ENCODE peak calls at places on chromosomes 12 and 14, in six cellular contexts. W is adipocyte; S is activated naive CD8-positive, alpha-beta T cell treated with anti-CD3 and anti-CD28 coated beads, Interleukin-2, amount 50 U/mL, for 16 hours; P is trophoblast cell; L is naive thymus-derived CD8-positive, alpha-beta T cell; C is kidney tubule cell. T is an unnamed sample.
A peak's percentile ranks its signal among the peaks of the same experiment; 100 is the strongest.

GRCh38 chr12:4270670-4271432 is 2.7 kb upstream of the CCND2 start:
- DNase-seq in W (peak; percentile 10), P (peak; percentile 6), L (no peak), C (no peak), S (no peak), T (no peak)

GRCh38 chr12:3745152-3745551 is 7.8 kb downstream of the CRACR2A start:
- DNase-seq in W (no peak), C (no peak), P (no peak), L (no peak), S (no peak), T (no peak)

GRCh38 chr12:47946413-47947107 is 16.8 kb upstream of the TMEM106C start:
- DNase-seq in W (peak; percentile 20), C (peak; percentile 62), P (no peak), S (no peak), L (no peak), T (peak; percentile 9)

GRCh38 chr12:85531345-85531744 is 251.3 kb downstream of the ALX1 start:
- DNase-seq in P (no peak), W (no peak), L (no peak), S (no peak), C (no peak), T (no peak)

GRCh38 chr12:46675736-46676135 is 150.1 kb downstream of the SLC38A4 start:
- DNase-seq in S (no peak), C (peak; percentile 55), P (peak; percentile 79), L (no peak), W (peak; percentile 65), T (peak; percentile 12)

GRCh38 chr12:100724071-100724470 is 70.5 kb upstream of the ANO4 start:
- DNase-seq in L (no peak), C (no peak), P (no peak), S (no peak), W (no peak), T (no peak)

GRCh38 chr12:12016284-12017100 is 54.2 kb upstream of the BCL2L14 start:
- DNase-seq in C (no peak), W (peak; percentile 8), P (no peak), S (no peak), L (no peak), T (peak; percentile 18)

GRCh38 chr12:64685076-64685475 is 74.1 kb downstream of the GNS start:
- DNase-seq in C (no peak), P (peak; percentile 58), S (no peak), L (peak; percentile 15), W (no peak), T (no peak)

GRCh38 chr12:123997033-123997822 is 24.2 kb downstream of the ZNF664 start:
- DNase-seq in P (no peak), S (no peak), C (no peak), W (no peak), L (no peak), T (no peak)

GRCh38 chr12:107091989-107092641 is 1.2 kb downstream of the CRY1 start:
- DNase-seq in P (peak; percentile 94), S (no peak), C (peak; percentile 97), L (peak; percentile 10), W (peak; percentile 97), T (peak; percentile 91)

GRCh38 chr12:49580572-49581535 is 12.9 kb upstream of the MCRS1 start:
- DNase-seq in P (peak; percentile 82), S (no peak), W (peak; percentile 92), L (peak; percentile 37), C (peak; percentile 92), T (peak; percentile 53)

GRCh38 chr12:2053675-2054070 is 886 bp downstream of the CACNA1C start:
- DNase-seq in W (peak; percentile 77), L (no peak), S (no peak), C (no peak), P (no peak), T (no peak)

GRCh38 chr14:61540931-61541330 is 154.4 kb upstream of the HIF1A start:
- DNase-seq in L (no peak), W (no peak), S (no peak), P (no peak), C (no peak), T (no peak)

GRCh38 chr12:120223458-120224303 is 22.8 kb upstream of the RPLP0 start:
- DNase-seq in S (no peak), L (no peak), C (peak; percentile 50), P (no peak), W (no peak), T (no peak)

GRCh38 chr12:108326254-108326750 is 12.8 kb downstream of the CMKLR1 start:
- DNase-seq in W (no peak), C (no peak), P (no peak), L (no peak), S (no peak), T (no peak)

GRCh38 chr12:132501189-132501940 is 11.4 kb downstream of the FBRSL1 start:
- DNase-seq in S (no peak), L (no peak), W (no peak), P (no peak), C (no peak), T (no peak)

GRCh38 chr12:108620236-108620879 is 13.3 kb downstream of the SELPLG start:
- DNase-seq in L (no peak), S (no peak), C (no peak), W (peak; percentile 75), P (peak; percentile 69), T (no peak)

GRCh38 chr12:112381421-112381897 is 772 bp downstream of the HECTD4 start:
- DNase-seq in L (peak; percentile 7), P (peak; percentile 88), S (no peak), C (peak; percentile 38), W (peak; percentile 47), T (no peak)

GRCh38 chr12:61291647-61292046 is 968.6 kb upstream of the USP15 start:
- DNase-seq in C (no peak), L (no peak), S (no peak), P (no peak), W (no peak), T (no peak)

GRCh38 chr14:64391986-64392385 is 3.8 kb downstream of the MTHFD1 start:
- DNase-seq in C (no peak), L (no peak), W (no peak), S (no peak), P (no peak), T (no peak)

GRCh38 chr12:91858186-91858585 is 287.5 kb downstream of the BTG1 start:
- DNase-seq in S (no peak), W (no peak), L (no peak), P (no peak), C (peak; percentile 76), T (no peak)

GRCh38 chr12:67519824-67520433 is 128.6 kb upstream of the DYRK2 start:
- DNase-seq in L (no peak), S (no peak), C (no peak), W (no peak), P (peak; percentile 53), T (no peak)

GRCh38 chr12:125023065-125023464 is 29.6 kb downstream of the BRI3BP start:
- DNase-seq in P (no peak), C (no peak), S (no peak), L (no peak), W (no peak), T (no peak)

GRCh38 chr12:54941659-54942058 is 42.9 kb downstream of the TESPA1 start:
- DNase-seq in W (no peak), C (no peak), S (no peak), L (no peak), P (no peak), T (no peak)

GRCh38 chr12:66065146-66065545 is 65.4 kb downstream of the LLPH start:
- DNase-seq in W (peak; percentile 74), C (no peak), S (no peak), P (no peak), L (no peak), T (no peak)

GRCh38 chr14:33335366-33335765 is 396.7 kb downstream of the NPAS3 start:
- DNase-seq in C (no peak), L (no peak), W (peak; percentile 2), P (peak; percentile 45), S (no peak), T (peak; percentile 47)

GRCh38 chr12:109678732-109679131 is 34.9 kb upstream of the FAM222A start:
- DNase-seq in C (no peak), S (no peak), L (no peak), W (no peak), P (peak; percentile 1), T (no peak)

GRCh38 chr14:30608533-30609006 is 13.5 kb upstream of the SCFD1 start:
- DNase-seq in C (peak; percentile 89), P (peak; percentile 20), S (no peak), W (peak; percentile 28), L (no peak), T (peak; percentile 48)

GRCh38 chr12:47651368-47652254 is 54.2 kb downstream of the RPAP3 start:
- DNase-seq in C (peak; percentile 70), S (peak; percentile 6), P (peak; percentile 51), L (peak; percentile 28), W (peak; percentile 72), T (peak; percentile 35)

GRCh38 chr14:64556526-64556925 is 6.8 kb downstream of the PPP1R36 start:
- DNase-seq in W (peak; percentile 77), P (peak; percentile 78), S (no peak), C (no peak), L (no peak), T (peak; percentile 71)

GRCh38 chr14:24113801-24114535 is 609 bp upstream of the DCAF11 start:
- DNase-seq in L (peak; percentile 65), S (peak; percentile 41), W (peak; percentile 93), P (peak; percentile 89), C (peak; percentile 94), T (peak; percentile 88)

GRCh38 chr12:43118881-43119280 is 433.1 kb downstream of the ADAMTS20 start:
- DNase-seq in P (no peak), L (no peak), W (no peak), S (no peak), C (no peak), T (no peak)

GRCh38 chr12:89862511-89863331 is 154.1 kb upstream of the ATP2B1 start:
- DNase-seq in S (no peak), P (peak; percentile 25), C (peak; percentile 30), L (peak; percentile 45), W (peak; percentile 25), T (no peak)

GRCh38 chr14:87894920-87895319 is 98.1 kb downstream of the GALC start:
- DNase-seq in L (no peak), W (no peak), C (no peak), P (no peak), S (no peak), T (no peak)

T was measured in astrocyte.